ENCODE peak calls at places on chromosomes 1 and 21, in four cellular contexts. One of them, this sample, is unnamed.

GRCh38 chr1:72547412-72547811 is 265.1 kb upstream of the NEGR1 start:
- DNase-seq in GM12864: no peak
- DNase-seq in choroid plexus epithelial cell: no peak
- DNase-seq in GM20000: no peak
- DNase-seq in this sample: no peak

GRCh38 chr21:42063206-42063577 is 7.9 kb upstream of the UMODL1 start:
- DNase-seq in choroid plexus epithelial cell: no peak
- DNase-seq in GM12864: no peak
- DNase-seq in GM20000: no peak
- DNase-seq in this sample: no peak

GRCh38 chr1:18529714-18530113 is 49.0 kb downstream of the KLHDC7A start:
- DNase-seq in choroid plexus epithelial cell: no peak
- DNase-seq in GM20000: no peak
- DNase-seq in GM12864: no peak
- DNase-seq in this sample: no peak

GRCh38 chr1:228552596-228553176 is 65.5 kb downstream of the RNF187 start:
- DNase-seq in choroid plexus epithelial cell: no peak
- DNase-seq in GM12864: no peak
- DNase-seq in GM20000: no peak
- DNase-seq in this sample: no peak

GRCh38 chr1:22521692-22522091 is 41.6 kb upstream of the EPHA8 start:
- DNase-seq in GM20000: no peak
- DNase-seq in choroid plexus epithelial cell: no peak
- DNase-seq in GM12864: no peak
- DNase-seq in this sample: no peak

GRCh38 chr1:58496042-58496441 is 50.5 kb downstream of the OMA1 start:
- DNase-seq in choroid plexus epithelial cell: no peak
- DNase-seq in GM12864: no peak
- DNase-seq in GM20000: no peak
- DNase-seq in this sample: no peak

GRCh38 chr1:156705918-156706646 is 699 bp upstream of the CRABP2 start:
- DNase-seq in choroid plexus epithelial cell: peak
- DNase-seq in GM20000: peak
- DNase-seq in GM12864: no peak
- DNase-seq in this sample: peak

GRCh38 chr1:55040083-55040952 is 970 bp downstream of the PCSK9 start:
- DNase-seq in GM12864: no peak
- DNase-seq in GM20000: no peak
- DNase-seq in choroid plexus epithelial cell: no peak
- DNase-seq in this sample: no peak

GRCh38 chr21:31456201-31456600 is 112.1 kb upstream of the TIAM1 start:
- DNase-seq in GM12864: no peak
- DNase-seq in choroid plexus epithelial cell: no peak
- DNase-seq in GM20000: no peak
- DNase-seq in this sample: no peak

GRCh38 chr21:34054259-34054658 is 19.1 kb upstream of the MRPS6 start:
- DNase-seq in GM12864: no peak
- DNase-seq in choroid plexus epithelial cell: no peak
- DNase-seq in GM20000: no peak
- DNase-seq in this sample: no peak

GRCh38 chr1:199129247-199129646 is 490.4 kb downstream of the PTPRC start:
- DNase-seq in GM20000: no peak
- DNase-seq in GM12864: no peak
- DNase-seq in choroid plexus epithelial cell: peak
- DNase-seq in this sample: no peak

GRCh38 chr1:201945157-201945556 is 1.2 kb downstream of the LMOD1 start:
- DNase-seq in choroid plexus epithelial cell: no peak
- DNase-seq in GM12864: no peak
- DNase-seq in GM20000: no peak
- DNase-seq in this sample: no peak

GRCh38 chr1:82318265-82318664 is 517.5 kb downstream of the ADGRL2 start:
- DNase-seq in choroid plexus epithelial cell: peak
- DNase-seq in GM20000: no peak
- DNase-seq in GM12864: no peak
- DNase-seq in this sample: no peak

GRCh38 chr1:34982820-34983376 is 2.2 kb downstream of the TMEM35B start:
- DNase-seq in GM12864: no peak
- DNase-seq in choroid plexus epithelial cell: no peak
- DNase-seq in GM20000: peak
- DNase-seq in this sample: no peak

GRCh38 chr1:37892151-37893047 is 33.0 kb upstream of the MTF1 start:
- DNase-seq in GM12864: no peak
- DNase-seq in GM20000: no peak
- DNase-seq in choroid plexus epithelial cell: peak
- DNase-seq in this sample: no peak

GRCh38 chr21:39000496-39000895 is 182.8 kb downstream of the PSMG1 start:
- DNase-seq in GM12864: no peak
- DNase-seq in GM20000: no peak
- DNase-seq in choroid plexus epithelial cell: no peak
- DNase-seq in this sample: no peak

GRCh38 chr21:32055305-32055704 is 182.5 kb downstream of the HUNK start:
- DNase-seq in GM20000: no peak
- DNase-seq in choroid plexus epithelial cell: no peak
- DNase-seq in GM12864: no peak
- DNase-seq in this sample: no peak

GRCh38 chr1:86782482-86782881 is 78.1 kb downstream of the SH3GLB1 start:
- DNase-seq in choroid plexus epithelial cell: no peak
- DNase-seq in GM20000: no peak
- DNase-seq in GM12864: no peak
- DNase-seq in this sample: no peak

GRCh38 chr21:26405071-26405470 is 168.0 kb downstream of the CYYR1 start:
- DNase-seq in GM12864: no peak
- DNase-seq in GM20000: no peak
- DNase-seq in choroid plexus epithelial cell: peak
- DNase-seq in this sample: no peak

DNA sequence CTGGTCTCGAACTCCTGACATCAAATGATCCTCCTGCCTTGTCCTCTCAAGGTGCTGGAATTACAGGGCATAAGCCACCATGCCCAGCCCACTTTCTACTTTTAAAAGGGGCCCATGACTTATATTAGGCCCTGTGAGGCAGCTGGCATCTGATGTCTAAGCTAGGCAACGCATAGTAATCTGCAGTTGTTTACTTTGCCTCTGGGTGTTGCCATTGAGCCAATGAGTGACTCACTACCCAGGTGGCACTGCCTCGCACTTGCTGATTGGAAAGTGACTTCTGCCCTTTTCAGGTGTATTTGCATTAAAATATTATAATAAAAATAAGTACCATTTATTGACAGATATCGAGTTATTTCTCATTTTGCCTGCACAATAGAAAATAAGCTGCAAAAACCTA is 84.9 kb downstream of the KIF14 start:
- DNase-seq in GM12864: no peak
- DNase-seq in choroid plexus epithelial cell: no peak
- DNase-seq in GM20000: peak
- DNase-seq in this sample: peak
- TF ChIP-seq CTCF in GM12864: peak
- TF ChIP-seq CTCF in choroid plexus epithelial cell: no peak
- TF ChIP-seq CTCF in GM20000: no peak
- TF ChIP-seq CTCF in this sample: peak

GRCh38 chr1:71343686-71344416 is 263.0 kb upstream of the ZRANB2 start:
- DNase-seq in choroid plexus epithelial cell: no peak
- DNase-seq in GM20000: no peak
- DNase-seq in GM12864: no peak
- DNase-seq in this sample: no peak
- TF ChIP-seq CTCF in choroid plexus epithelial cell: peak
- TF ChIP-seq CTCF in GM20000: no peak
- TF ChIP-seq CTCF in GM12864: no peak
- TF ChIP-seq CTCF in this sample: no peak

GRCh38 chr1:30781906-30782305 is 24.3 kb upstream of the LAPTM5 start:
- DNase-seq in GM12864: no peak
- DNase-seq in choroid plexus epithelial cell: no peak
- DNase-seq in GM20000: no peak
- DNase-seq in this sample: no peak

GRCh38 chr1:30780409-30780808 is 22.8 kb upstream of the LAPTM5 start:
- DNase-seq in GM12864: no peak
- DNase-seq in choroid plexus epithelial cell: no peak
- DNase-seq in GM20000: no peak
- DNase-seq in this sample: no peak

GRCh38 chr1:30785181-30785580 is 27.6 kb upstream of the LAPTM5 start:
- DNase-seq in choroid plexus epithelial cell: no peak
- DNase-seq in GM12864: no peak
- DNase-seq in GM20000: no peak
- DNase-seq in this sample: no peak

GRCh38 chr1:30783244-30783915 is 25.8 kb upstream of the LAPTM5 start:
- DNase-seq in GM20000: no peak
- DNase-seq in choroid plexus epithelial cell: no peak
- DNase-seq in GM12864: no peak
- DNase-seq in this sample: no peak

GRCh38 chr1:30782361-30783243 is 25.0 kb upstream of the LAPTM5 start:
- DNase-seq in choroid plexus epithelial cell: peak
- DNase-seq in GM12864: no peak
- DNase-seq in GM20000: peak
- DNase-seq in this sample: peak
- TF ChIP-seq CTCF in choroid plexus epithelial cell: peak
- TF ChIP-seq CTCF in GM12864: peak
- TF ChIP-seq CTCF in GM20000: peak
- TF ChIP-seq CTCF in this sample: peak

DNA sequence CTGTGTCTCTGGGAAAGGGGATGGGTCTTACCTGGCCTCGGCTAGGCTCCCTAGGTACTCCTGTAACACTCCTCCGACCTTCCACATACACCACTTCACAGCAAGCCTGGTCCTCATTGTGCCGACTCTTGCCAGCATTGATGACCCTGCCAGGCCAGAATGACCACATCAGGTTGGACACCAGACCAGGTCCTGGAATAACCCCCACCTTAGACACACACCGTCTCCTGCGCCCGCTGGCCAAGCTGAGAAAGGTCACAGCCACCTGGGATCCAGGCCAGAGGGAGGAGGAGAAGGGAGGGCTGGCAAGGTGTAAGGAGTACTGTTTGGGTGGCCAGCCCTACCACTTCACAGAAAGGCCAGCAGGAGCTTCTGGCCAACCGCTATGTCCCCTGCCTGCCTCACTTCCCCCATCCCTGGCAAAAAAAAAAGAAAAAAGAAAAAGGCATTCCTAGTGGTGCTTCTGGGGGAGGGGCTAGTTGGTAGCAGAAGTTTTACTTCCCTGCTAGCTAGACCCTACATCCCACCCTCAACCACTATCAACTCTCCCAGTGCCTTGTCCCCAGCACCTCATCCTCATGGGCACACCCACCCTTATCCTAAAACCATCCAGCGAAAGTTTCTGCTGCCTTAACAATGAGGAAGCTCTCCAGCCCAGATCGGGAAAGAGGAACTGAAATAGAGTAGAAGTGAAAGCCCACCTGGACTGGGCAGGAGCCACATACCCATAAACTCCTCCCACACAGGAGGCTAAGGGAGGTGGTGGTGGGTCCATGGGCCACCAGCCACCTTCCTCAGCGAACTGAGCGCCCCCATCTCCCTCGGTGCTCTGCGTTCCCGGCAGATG is 1.4 kb downstream of the PPM1J start:
- DNase-seq in GM20000: peak
- DNase-seq in GM12864: peak
- DNase-seq in choroid plexus epithelial cell: no peak
- DNase-seq in this sample: peak
- TF ChIP-seq CTCF in GM20000: no peak
- TF ChIP-seq CTCF in GM12864: no peak
- TF ChIP-seq CTCF in choroid plexus epithelial cell: no peak
- TF ChIP-seq CTCF in this sample: no peak

This sample was measured in GM10248.